ENCODE peak calls at places on chromosomes 16 and 17, in five cellular contexts. One of them, this sample, is unnamed.

GRCh38 chr16:17271687-17272086 is 199.1 kb downstream of the XYLT1 start:
- DNase-seq in WTC11: no peak
- DNase-seq in activated CD8-positive, alpha-beta memory T cell treated with anti-CD3 and anti-CD28 coated beads for 24 hours: no peak
- DNase-seq in activated T-helper 1 cell treated with Interleukin-2 at 50 U/mL for 16 hours: no peak
- DNase-seq in effector memory CD4-positive, alpha-beta T cell: no peak
- DNase-seq in this sample: no peak

GRCh38 chr16:16092925-16093624 is 130.2 kb downstream of the ABCC6 start:
- DNase-seq in WTC11: no peak
- DNase-seq in activated CD8-positive, alpha-beta memory T cell treated with anti-CD3 and anti-CD28 coated beads for 24 hours: no peak
- DNase-seq in activated T-helper 1 cell treated with Interleukin-2 at 50 U/mL for 16 hours: no peak
- DNase-seq in effector memory CD4-positive, alpha-beta T cell: no peak
- DNase-seq in this sample: no peak

GRCh38 chr17:7590743-7591142 is 849 bp upstream of the SOX15 start:
- DNase-seq in WTC11: peak
- DNase-seq in activated CD8-positive, alpha-beta memory T cell treated with anti-CD3 and anti-CD28 coated beads for 24 hours: no peak
- DNase-seq in activated T-helper 1 cell treated with Interleukin-2 at 50 U/mL for 16 hours: no peak
- DNase-seq in effector memory CD4-positive, alpha-beta T cell: no peak
- DNase-seq in this sample: no peak

GRCh38 chr17:9672266-9672665 is 26.9 kb downstream of the USP43 start:
- DNase-seq in WTC11: no peak
- DNase-seq in activated CD8-positive, alpha-beta memory T cell treated with anti-CD3 and anti-CD28 coated beads for 24 hours: no peak
- DNase-seq in activated T-helper 1 cell treated with Interleukin-2 at 50 U/mL for 16 hours: no peak
- DNase-seq in effector memory CD4-positive, alpha-beta T cell: no peak
- DNase-seq in this sample: no peak

GRCh38 chr16:52090080-52090479 is 456.9 kb downstream of the TOX3 start:
- DNase-seq in WTC11: no peak
- DNase-seq in activated CD8-positive, alpha-beta memory T cell treated with anti-CD3 and anti-CD28 coated beads for 24 hours: no peak
- DNase-seq in activated T-helper 1 cell treated with Interleukin-2 at 50 U/mL for 16 hours: no peak
- DNase-seq in effector memory CD4-positive, alpha-beta T cell: no peak
- DNase-seq in this sample: no peak

GRCh38 chr17:21285164-21286065 is 904 bp downstream of the MAP2K3 start:
- DNase-seq in WTC11: no peak
- DNase-seq in activated CD8-positive, alpha-beta memory T cell treated with anti-CD3 and anti-CD28 coated beads for 24 hours: no peak
- DNase-seq in activated T-helper 1 cell treated with Interleukin-2 at 50 U/mL for 16 hours: no peak
- DNase-seq in effector memory CD4-positive, alpha-beta T cell: no peak
- DNase-seq in this sample: no peak

GRCh38 chr17:82281502-82282238 is 8.2 kb upstream of the CSNK1D start:
- DNase-seq in WTC11: no peak
- DNase-seq in activated CD8-positive, alpha-beta memory T cell treated with anti-CD3 and anti-CD28 coated beads for 24 hours: peak
- DNase-seq in activated T-helper 1 cell treated with Interleukin-2 at 50 U/mL for 16 hours: no peak
- DNase-seq in effector memory CD4-positive, alpha-beta T cell: no peak
- DNase-seq in this sample: no peak

GRCh38 chr17:7313890-7314718 is 1.1 kb downstream of the GPS2 start:
- DNase-seq in WTC11: no peak
- DNase-seq in activated CD8-positive, alpha-beta memory T cell treated with anti-CD3 and anti-CD28 coated beads for 24 hours: peak
- DNase-seq in activated T-helper 1 cell treated with Interleukin-2 at 50 U/mL for 16 hours: no peak
- DNase-seq in effector memory CD4-positive, alpha-beta T cell: no peak
- DNase-seq in this sample: no peak

GRCh38 chr16:17246974-17247718 is 223.6 kb downstream of the XYLT1 start:
- DNase-seq in WTC11: no peak
- DNase-seq in activated CD8-positive, alpha-beta memory T cell treated with anti-CD3 and anti-CD28 coated beads for 24 hours: no peak
- DNase-seq in activated T-helper 1 cell treated with Interleukin-2 at 50 U/mL for 16 hours: no peak
- DNase-seq in effector memory CD4-positive, alpha-beta T cell: no peak
- DNase-seq in this sample: no peak

GRCh38 chr16:72084445-72084844 is 9.0 kb downstream of the TXNL4B start:
- DNase-seq in WTC11: no peak
- DNase-seq in activated CD8-positive, alpha-beta memory T cell treated with anti-CD3 and anti-CD28 coated beads for 24 hours: no peak
- DNase-seq in activated T-helper 1 cell treated with Interleukin-2 at 50 U/mL for 16 hours: no peak
- DNase-seq in effector memory CD4-positive, alpha-beta T cell: no peak
- DNase-seq in this sample: no peak

GRCh38 chr17:8674344-8675305 is 44.1 kb upstream of the MYH10 start:
- DNase-seq in WTC11: peak
- DNase-seq in activated CD8-positive, alpha-beta memory T cell treated with anti-CD3 and anti-CD28 coated beads for 24 hours: no peak
- DNase-seq in activated T-helper 1 cell treated with Interleukin-2 at 50 U/mL for 16 hours: no peak
- DNase-seq in effector memory CD4-positive, alpha-beta T cell: no peak
- DNase-seq in this sample: no peak

GRCh38 chr17:48568499-48569259 is 9.5 kb downstream of the HOXB4 start:
- DNase-seq in WTC11: no peak
- DNase-seq in activated CD8-positive, alpha-beta memory T cell treated with anti-CD3 and anti-CD28 coated beads for 24 hours: no peak
- DNase-seq in activated T-helper 1 cell treated with Interleukin-2 at 50 U/mL for 16 hours: no peak
- DNase-seq in effector memory CD4-positive, alpha-beta T cell: no peak
- DNase-seq in this sample: no peak

GRCh38 chr17:71639865-71640264 is 481.0 kb upstream of the SOX9 start:
- DNase-seq in WTC11: no peak
- DNase-seq in activated CD8-positive, alpha-beta memory T cell treated with anti-CD3 and anti-CD28 coated beads for 24 hours: no peak
- DNase-seq in activated T-helper 1 cell treated with Interleukin-2 at 50 U/mL for 16 hours: no peak
- DNase-seq in effector memory CD4-positive, alpha-beta T cell: no peak
- DNase-seq in this sample: no peak

GRCh38 chr17:12726131-12726530 is 60.4 kb downstream of the MYOCD start:
- DNase-seq in WTC11: no peak
- DNase-seq in activated CD8-positive, alpha-beta memory T cell treated with anti-CD3 and anti-CD28 coated beads for 24 hours: no peak
- DNase-seq in activated T-helper 1 cell treated with Interleukin-2 at 50 U/mL for 16 hours: no peak
- DNase-seq in effector memory CD4-positive, alpha-beta T cell: no peak
- DNase-seq in this sample: no peak

GRCh38 chr16:58409316-58409973 is 17.2 kb downstream of the GINS3 start:
- DNase-seq in WTC11: no peak
- DNase-seq in activated CD8-positive, alpha-beta memory T cell treated with anti-CD3 and anti-CD28 coated beads for 24 hours: no peak
- DNase-seq in activated T-helper 1 cell treated with Interleukin-2 at 50 U/mL for 16 hours: no peak
- DNase-seq in effector memory CD4-positive, alpha-beta T cell: no peak
- DNase-seq in this sample: no peak

GRCh38 chr17:41026668-41027471 is at the start of gene KRTAP1-5:
- DNase-seq in WTC11: no peak
- DNase-seq in activated CD8-positive, alpha-beta memory T cell treated with anti-CD3 and anti-CD28 coated beads for 24 hours: no peak
- DNase-seq in activated T-helper 1 cell treated with Interleukin-2 at 50 U/mL for 16 hours: no peak
- DNase-seq in effector memory CD4-positive, alpha-beta T cell: no peak
- DNase-seq in this sample: no peak

GRCh38 chr16:89140981-89141883 is 30.3 kb upstream of the CDH15 start:
- DNase-seq in WTC11: no peak
- DNase-seq in activated CD8-positive, alpha-beta memory T cell treated with anti-CD3 and anti-CD28 coated beads for 24 hours: no peak
- DNase-seq in activated T-helper 1 cell treated with Interleukin-2 at 50 U/mL for 16 hours: no peak
- DNase-seq in effector memory CD4-positive, alpha-beta T cell: no peak
- DNase-seq in this sample: no peak

GRCh38 chr17:75498019-75498725 is 17.2 kb downstream of the CASKIN2 start:
- DNase-seq in WTC11: no peak
- DNase-seq in activated CD8-positive, alpha-beta memory T cell treated with anti-CD3 and anti-CD28 coated beads for 24 hours: no peak
- DNase-seq in activated T-helper 1 cell treated with Interleukin-2 at 50 U/mL for 16 hours: no peak
- DNase-seq in effector memory CD4-positive, alpha-beta T cell: no peak
- DNase-seq in this sample: no peak

GRCh38 chr17:8476741-8477140 is 41.1 kb downstream of the NDEL1 start:
- DNase-seq in WTC11: no peak
- DNase-seq in activated CD8-positive, alpha-beta memory T cell treated with anti-CD3 and anti-CD28 coated beads for 24 hours: peak
- DNase-seq in activated T-helper 1 cell treated with Interleukin-2 at 50 U/mL for 16 hours: no peak
- DNase-seq in effector memory CD4-positive, alpha-beta T cell: no peak
- DNase-seq in this sample: no peak

GRCh38 chr17:78268191-78268874 is 36.9 kb downstream of the TMEM235 start:
- DNase-seq in WTC11: no peak
- DNase-seq in activated CD8-positive, alpha-beta memory T cell treated with anti-CD3 and anti-CD28 coated beads for 24 hours: no peak
- DNase-seq in activated T-helper 1 cell treated with Interleukin-2 at 50 U/mL for 16 hours: no peak
- DNase-seq in effector memory CD4-positive, alpha-beta T cell: no peak
- DNase-seq in this sample: no peak

GRCh38 chr17:76529643-76530488 is 7.6 kb downstream of the CYGB start:
- DNase-seq in WTC11: no peak
- DNase-seq in activated CD8-positive, alpha-beta memory T cell treated with anti-CD3 and anti-CD28 coated beads for 24 hours: no peak
- DNase-seq in activated T-helper 1 cell treated with Interleukin-2 at 50 U/mL for 16 hours: no peak
- DNase-seq in effector memory CD4-positive, alpha-beta T cell: no peak
- DNase-seq in this sample: no peak

GRCh38 chr16:53417011-53417410 is 17.3 kb upstream of the RBL2 start:
- DNase-seq in WTC11: no peak
- DNase-seq in activated CD8-positive, alpha-beta memory T cell treated with anti-CD3 and anti-CD28 coated beads for 24 hours: no peak
- DNase-seq in activated T-helper 1 cell treated with Interleukin-2 at 50 U/mL for 16 hours: no peak
- DNase-seq in effector memory CD4-positive, alpha-beta T cell: no peak
- DNase-seq in this sample: no peak

GRCh38 chr17:37483311-37484039 is 6.2 kb upstream of the DUSP14 start:
- DNase-seq in WTC11: no peak
- DNase-seq in activated CD8-positive, alpha-beta memory T cell treated with anti-CD3 and anti-CD28 coated beads for 24 hours: no peak
- DNase-seq in activated T-helper 1 cell treated with Interleukin-2 at 50 U/mL for 16 hours: no peak
- DNase-seq in effector memory CD4-positive, alpha-beta T cell: no peak
- DNase-seq in this sample: no peak

GRCh38 chr16:10077861-10078260 is 104.4 kb downstream of the GRIN2A start:
- DNase-seq in WTC11: no peak
- DNase-seq in activated CD8-positive, alpha-beta memory T cell treated with anti-CD3 and anti-CD28 coated beads for 24 hours: no peak
- DNase-seq in activated T-helper 1 cell treated with Interleukin-2 at 50 U/mL for 16 hours: no peak
- DNase-seq in effector memory CD4-positive, alpha-beta T cell: no peak
- DNase-seq in this sample: no peak

GRCh38 chr17:19753049-19753444 is 4.9 kb upstream of the ALDH3A1 start:
- DNase-seq in WTC11: no peak
- DNase-seq in activated CD8-positive, alpha-beta memory T cell treated with anti-CD3 and anti-CD28 coated beads for 24 hours: no peak
- DNase-seq in activated T-helper 1 cell treated with Interleukin-2 at 50 U/mL for 16 hours: no peak
- DNase-seq in effector memory CD4-positive, alpha-beta T cell: no peak
- DNase-seq in this sample: no peak

GRCh38 chr17:66885417-66885816 is 50.5 kb downstream of the CACNG5 start:
- DNase-seq in WTC11: no peak
- DNase-seq in activated CD8-positive, alpha-beta memory T cell treated with anti-CD3 and anti-CD28 coated beads for 24 hours: no peak
- DNase-seq in activated T-helper 1 cell treated with Interleukin-2 at 50 U/mL for 16 hours: no peak
- DNase-seq in effector memory CD4-positive, alpha-beta T cell: no peak
- DNase-seq in this sample: no peak

GRCh38 chr16:68790130-68790761 is 53.1 kb upstream of the TANGO6 start:
- DNase-seq in WTC11: peak
- DNase-seq in activated CD8-positive, alpha-beta memory T cell treated with anti-CD3 and anti-CD28 coated beads for 24 hours: no peak
- DNase-seq in activated T-helper 1 cell treated with Interleukin-2 at 50 U/mL for 16 hours: no peak
- DNase-seq in effector memory CD4-positive, alpha-beta T cell: no peak
- DNase-seq in this sample: no peak

GRCh38 chr16:529012-529575 is 1.6 kb downstream of the CAPN15 start:
- DNase-seq in WTC11: no peak
- DNase-seq in activated CD8-positive, alpha-beta memory T cell treated with anti-CD3 and anti-CD28 coated beads for 24 hours: no peak
- DNase-seq in activated T-helper 1 cell treated with Interleukin-2 at 50 U/mL for 16 hours: no peak
- DNase-seq in effector memory CD4-positive, alpha-beta T cell: no peak
- DNase-seq in this sample: no peak

GRCh38 chr16:52251495-52251894 is 295.4 kb downstream of the TOX3 start:
- DNase-seq in WTC11: no peak
- DNase-seq in activated CD8-positive, alpha-beta memory T cell treated with anti-CD3 and anti-CD28 coated beads for 24 hours: no peak
- DNase-seq in activated T-helper 1 cell treated with Interleukin-2 at 50 U/mL for 16 hours: no peak
- DNase-seq in effector memory CD4-positive, alpha-beta T cell: no peak
- DNase-seq in this sample: peak

GRCh38 chr17:19345067-19345460 is 17.5 kb downstream of the B9D1 start:
- DNase-seq in WTC11: no peak
- DNase-seq in activated CD8-positive, alpha-beta memory T cell treated with anti-CD3 and anti-CD28 coated beads for 24 hours: no peak
- DNase-seq in activated T-helper 1 cell treated with Interleukin-2 at 50 U/mL for 16 hours: no peak
- DNase-seq in effector memory CD4-positive, alpha-beta T cell: no peak
- DNase-seq in this sample: no peak

GRCh38 chr17:33121272-33121671 is 129.6 kb downstream of the SPACA3 start:
- DNase-seq in WTC11: no peak
- DNase-seq in activated CD8-positive, alpha-beta memory T cell treated with anti-CD3 and anti-CD28 coated beads for 24 hours: no peak
- DNase-seq in activated T-helper 1 cell treated with Interleukin-2 at 50 U/mL for 16 hours: no peak
- DNase-seq in effector memory CD4-positive, alpha-beta T cell: no peak
- DNase-seq in this sample: no peak

GRCh38 chr17:57408064-57408811 is 151.9 kb downstream of the MSI2 start:
- DNase-seq in WTC11: peak
- DNase-seq in activated CD8-positive, alpha-beta memory T cell treated with anti-CD3 and anti-CD28 coated beads for 24 hours: no peak
- DNase-seq in activated T-helper 1 cell treated with Interleukin-2 at 50 U/mL for 16 hours: no peak
- DNase-seq in effector memory CD4-positive, alpha-beta T cell: no peak
- DNase-seq in this sample: peak

GRCh38 chr17:10668771-10669170 is 11.7 kb upstream of the MYH3 start:
- DNase-seq in WTC11: no peak
- DNase-seq in activated CD8-positive, alpha-beta memory T cell treated with anti-CD3 and anti-CD28 coated beads for 24 hours: no peak
- DNase-seq in activated T-helper 1 cell treated with Interleukin-2 at 50 U/mL for 16 hours: no peak
- DNase-seq in effector memory CD4-positive, alpha-beta T cell: no peak
- DNase-seq in this sample: no peak

GRCh38 chr17:80345321-80345720 is 69.6 kb upstream of the ENDOV start:
- DNase-seq in WTC11: no peak
- DNase-seq in activated CD8-positive, alpha-beta memory T cell treated with anti-CD3 and anti-CD28 coated beads for 24 hours: no peak
- DNase-seq in activated T-helper 1 cell treated with Interleukin-2 at 50 U/mL for 16 hours: no peak
- DNase-seq in effector memory CD4-positive, alpha-beta T cell: no peak
- DNase-seq in this sample: no peak

GRCh38 chr16:49560018-49560830 is 186.6 kb downstream of the C16orf78 start:
- DNase-seq in WTC11: no peak
- DNase-seq in activated CD8-positive, alpha-beta memory T cell treated with anti-CD3 and anti-CD28 coated beads for 24 hours: no peak
- DNase-seq in activated T-helper 1 cell treated with Interleukin-2 at 50 U/mL for 16 hours: no peak
- DNase-seq in effector memory CD4-positive, alpha-beta T cell: no peak
- DNase-seq in this sample: no peak

GRCh38 chr16:64092284-64092683 is 1029.6 kb downstream of the CDH11 start:
- DNase-seq in WTC11: no peak
- DNase-seq in activated CD8-positive, alpha-beta memory T cell treated with anti-CD3 and anti-CD28 coated beads for 24 hours: no peak
- DNase-seq in activated T-helper 1 cell treated with Interleukin-2 at 50 U/mL for 16 hours: no peak
- DNase-seq in effector memory CD4-positive, alpha-beta T cell: no peak
- DNase-seq in this sample: no peak

GRCh38 chr16:3431779-3432219 is 11.5 kb downstream of the ZNF597 start:
- DNase-seq in WTC11: no peak
- DNase-seq in activated CD8-positive, alpha-beta memory T cell treated with anti-CD3 and anti-CD28 coated beads for 24 hours: peak
- DNase-seq in activated T-helper 1 cell treated with Interleukin-2 at 50 U/mL for 16 hours: peak
- DNase-seq in effector memory CD4-positive, alpha-beta T cell: peak
- DNase-seq in this sample: no peak